ENCODE peak calls at places on chromosomes 4 and X, in five cellular contexts. K is K562, P is HepG2, H is GM12878, E is upper lobe of left lung. V is an unnamed sample.
A peak's percentile ranks its signal among the peaks of the same experiment; 100 is the strongest.

GRCh38 chr4:17385403-17385802 is 126.5 kb downstream of the QDPR start:
- ATAC-seq in K (no peak), P (no peak), H (peak; percentile 88), E (peak; percentile 46), V (no peak)

GRCh38 chrX:134338527-134338926 is 101.5 kb downstream of the CCDC160 start:
- ATAC-seq in K (no peak), P (no peak), H (peak; percentile 64), E (no peak), V (no peak)

GRCh38 chr4:184021389-184021788 is 116.3 kb downstream of the STOX2 start:
- ATAC-seq in K (no peak), P (no peak), H (no peak), E (peak; percentile 72), V (no peak)

GRCh38 chrX:1165535-1166196 is 46.8 kb downstream of the CRLF2 start:
- ATAC-seq in K (no peak), P (no peak), H (peak; percentile 50), E (no peak), V (no peak)

GRCh38 chr4:10981611-10982010 is 297.0 kb upstream of the CLNK start:
- ATAC-seq in K (no peak), P (no peak), H (no peak), E (no peak), V (no peak)

GRCh38 chrX:53383376-53384087 is 38.9 kb downstream of the SMC1A start:
- ATAC-seq in K (no peak), P (peak; percentile 97), H (no peak), E (no peak), V (no peak)

GRCh38 chr4:2009651-2010233 is 968 bp upstream of the NELFA start:
- ATAC-seq in K (peak; percentile 3), P (peak; percentile 88), H (peak; percentile 47), E (peak; percentile 72), V (peak; percentile 28)

GRCh38 chrX:70476166-70476933 is 31.7 kb downstream of the DLG3 start:
- ATAC-seq in K (no peak), P (no peak), H (no peak), E (no peak), V (no peak)

GRCh38 chrX:118717703-118718391 is 9.6 kb upstream of the IL13RA1 start:
- ATAC-seq in K (no peak), P (no peak), H (peak; percentile 77), E (no peak), V (peak; percentile 55)

GRCh38 chr4:169594560-169595195 is 17.7 kb downstream of the NEK1 start:
- ATAC-seq in K (no peak), P (no peak), H (no peak), E (no peak), V (no peak)

GRCh38 chrX:19237919-19238318 is 105.8 kb upstream of the PDHA1 start:
- ATAC-seq in K (no peak), P (no peak), H (no peak), E (no peak), V (peak; percentile 69)

GRCh38 chrX:39473812-39474211 is 623.9 kb downstream of the BCOR start:
- ATAC-seq in K (no peak), P (no peak), H (no peak), E (no peak), V (no peak)

GRCh38 chr4:59814402-59814801 is 1385.7 kb upstream of the ADGRL3 start:
- ATAC-seq in K (no peak), P (no peak), H (peak; percentile 70), E (no peak), V (no peak)

GRCh38 chrX:18887177-18887820 is 96.6 kb downstream of the PHKA2 start:
- ATAC-seq in K (no peak), P (peak; percentile 45), H (no peak), E (peak; percentile 15), V (no peak)

GRCh38 chr4:102836596-102836995 is 9.2 kb upstream of the UBE2D3 start:
- ATAC-seq in K (no peak), P (no peak), H (no peak), E (no peak), V (no peak)

GRCh38 chrX:3526084-3526483 is 179.6 kb upstream of the MXRA5 start:
- ATAC-seq in K (no peak), P (no peak), H (no peak), E (no peak), V (no peak)

GRCh38 chr4:125719987-125720386 is 405.2 kb downstream of the FAT4 start:
- ATAC-seq in K (no peak), P (peak; percentile 96), H (no peak), E (no peak), V (no peak)

GRCh38 chr4:65482410-65482809 is 187.9 kb downstream of the EPHA5 start:
- ATAC-seq in K (no peak), P (no peak), H (no peak), E (no peak), V (no peak)

GRCh38 chrX:119398587-119398973 is 556 bp upstream of the SLC25A43 start:
- ATAC-seq in K (peak; percentile 10), P (peak; percentile 25), H (peak; percentile 27), E (no peak), V (peak; percentile 13)

DNA sequence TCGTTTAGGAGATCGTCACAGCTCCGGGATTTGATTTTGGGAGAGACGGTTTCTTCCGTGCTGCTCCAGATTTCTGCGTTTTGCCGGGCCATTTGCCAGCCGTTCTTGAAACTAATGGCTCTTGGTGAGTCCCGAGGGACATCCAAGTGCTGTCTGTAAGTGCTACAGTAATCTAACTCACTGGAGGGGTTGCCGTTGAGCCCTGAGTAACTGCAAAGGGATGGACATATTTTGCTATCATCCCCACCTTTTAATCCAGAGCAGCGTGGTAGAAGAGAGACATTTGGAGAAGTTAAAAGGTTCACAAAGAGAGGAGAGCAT is 88.9 kb upstream of the PDLIM3 start:
- ATAC-seq in K (no peak), P (no peak), H (no peak), E (no peak), V (no peak)
- TF ChIP-seq POLR2AphosphoS5 in K (no peak), P (no peak), H (no peak), E (no peak), V (no peak)

DNA sequence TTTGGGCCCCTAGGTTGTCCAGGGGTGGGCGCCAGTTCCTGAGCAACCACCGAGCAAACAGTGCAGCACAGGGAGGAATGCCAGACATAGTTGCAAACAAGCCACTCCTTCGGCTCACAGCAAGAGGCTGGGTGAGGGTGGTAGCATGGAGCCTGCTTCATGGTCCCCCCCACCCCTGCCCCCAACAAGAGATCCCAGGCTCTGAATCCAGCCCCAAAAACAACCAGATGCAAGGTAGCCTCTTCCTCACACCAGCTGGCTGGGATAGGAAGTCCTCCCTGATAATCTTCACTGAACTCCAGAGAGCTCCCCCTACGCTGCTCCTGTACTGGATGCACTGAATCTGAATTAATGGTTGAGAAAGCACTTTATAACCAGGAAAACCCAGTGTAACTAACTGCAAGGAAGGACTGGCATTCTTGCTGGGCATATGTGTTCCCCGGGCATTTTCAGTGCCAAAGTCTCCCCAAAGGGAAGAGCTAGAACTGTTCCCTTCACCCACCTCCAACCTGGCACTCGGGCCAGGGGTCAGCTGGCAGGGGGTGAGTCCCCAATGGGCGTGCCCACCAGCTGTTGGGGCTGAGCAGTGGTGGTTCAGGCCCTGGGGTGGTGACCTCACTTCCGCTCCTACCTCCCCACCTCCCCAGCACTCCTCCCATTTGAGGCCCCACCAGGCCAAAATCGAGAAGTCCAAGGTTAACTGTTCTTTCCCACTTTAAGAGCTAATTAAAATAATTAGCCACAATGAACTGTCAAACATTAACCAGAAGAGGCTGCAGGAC is 1.5 kb downstream of the ELF4 start:
- ATAC-seq in K (peak; percentile 59), P (peak; percentile 63), H (peak; percentile 82), E (peak; percentile 56), V (peak; percentile 25)
- TF ChIP-seq POLR2AphosphoS5 in K (no peak), P (no peak), H (no peak), E (peak; percentile 16), V (no peak)

DNA sequence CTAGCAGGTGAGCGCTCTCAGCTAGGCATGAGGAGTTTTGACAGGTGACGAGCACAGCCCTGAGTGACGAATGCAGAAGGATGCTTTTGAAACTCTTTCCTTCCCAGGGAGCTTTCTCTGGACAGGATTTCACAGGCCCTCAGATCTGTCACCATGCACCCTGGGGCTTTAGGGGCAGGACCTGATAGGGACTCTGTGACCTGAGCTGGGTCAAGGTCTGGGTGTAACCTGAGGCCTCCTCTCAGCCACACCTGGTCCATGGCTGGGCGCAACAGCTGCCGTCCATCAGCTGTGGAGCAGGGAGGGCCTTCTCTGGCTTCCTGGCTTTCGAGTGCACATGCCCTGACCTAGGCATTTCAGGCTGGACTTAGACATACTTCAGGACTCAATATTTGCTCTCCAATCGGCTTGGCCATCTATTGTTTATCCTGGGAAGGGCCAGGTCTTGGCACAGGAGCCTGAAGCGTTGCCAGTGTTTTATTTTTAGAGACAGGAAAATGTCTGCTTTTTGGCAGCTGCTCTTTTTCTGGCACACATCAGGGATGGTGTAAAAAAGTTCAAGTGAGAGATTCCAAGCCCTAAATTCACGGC is 56.4 kb downstream of the C4orf51 start:
- ATAC-seq in K (no peak), P (no peak), H (no peak), E (peak; percentile 69), V (peak; percentile 19)
- TF ChIP-seq POLR2AphosphoS5 in K (no peak), P (no peak), H (no peak), E (peak; percentile 57), V (peak; percentile 95)

GRCh38 chrX:84175943-84176342 is 12.1 kb downstream of the RPS6KA6 start:
- ATAC-seq in K (no peak), P (no peak), H (no peak), E (no peak), V (no peak)
- TF ChIP-seq POLR2AphosphoS5 in K (no peak), P (no peak), H (no peak), E (no peak), V (no peak)

GRCh38 chrX:111868726-111869638 is 7.0 kb upstream of the TRPC5OS start:
- ATAC-seq in K (no peak), P (no peak), H (peak; percentile 79), E (no peak), V (peak; percentile 37)
- TF ChIP-seq POLR2AphosphoS5 in K (no peak), P (no peak), H (no peak), E (no peak), V (no peak)

GRCh38 chr4:112086036-112086434 is 59.2 kb upstream of the FAM241A start:
- ATAC-seq in K (peak; percentile 88), P (no peak), H (no peak), E (no peak), V (no peak)

GRCh38 chr4:112085156-112086035 is 59.9 kb upstream of the FAM241A start:
- ATAC-seq in K (no peak), P (no peak), H (peak; percentile 68), E (no peak), V (no peak)

GRCh38 chr4:112083587-112084347 is 61.5 kb upstream of the FAM241A start:
- ATAC-seq in K (no peak), P (peak; percentile 83), H (no peak), E (no peak), V (no peak)

GRCh38 chr4:112077743-112078142 is 67.5 kb upstream of the FAM241A start:
- ATAC-seq in K (no peak), P (no peak), H (no peak), E (no peak), V (no peak)

DNA sequence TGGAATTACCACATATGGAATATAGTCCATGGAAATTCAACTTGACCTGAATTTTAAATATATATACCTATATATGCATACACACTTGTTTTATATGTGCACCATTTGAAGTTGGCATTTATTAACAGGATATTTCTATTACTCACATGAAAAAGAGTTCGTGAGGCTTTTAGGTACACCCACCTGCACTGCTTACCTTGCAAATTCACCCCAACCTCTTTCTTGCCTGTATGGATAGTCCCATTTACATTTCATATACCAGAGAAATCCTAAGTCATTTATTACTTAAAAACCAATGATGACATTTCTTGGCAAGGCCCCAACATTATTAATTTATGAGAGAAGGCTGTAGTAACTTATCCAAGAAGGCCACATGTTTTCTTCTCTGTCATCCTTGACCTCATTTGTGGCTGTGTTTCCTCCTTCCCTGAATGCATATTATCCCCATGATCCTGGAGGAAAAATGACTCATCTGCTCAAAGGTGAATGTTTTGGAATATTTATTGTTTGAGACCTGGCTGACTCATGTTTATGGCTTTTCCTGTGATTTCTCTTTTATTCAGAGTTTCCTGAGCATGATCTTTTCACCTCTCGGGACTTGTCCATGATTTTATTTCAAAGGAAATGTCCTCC is 62.2 kb upstream of the FAM241A start:
- ATAC-seq in K (no peak), P (peak; percentile 79), H (no peak), E (no peak), V (no peak)
- TF ChIP-seq POLR2AphosphoS5 in K (no peak), P (no peak), H (no peak), E (no peak), V (peak; percentile 6)

V was measured in gastroesophageal sphincter.